ENCODE peak calls at places on chromosomes 16 and 17, in six cellular contexts. H is heart right ventricle; O is CD8-positive, alpha-beta memory T cell; B is colonic mucosa; D is left ventricle myocardium inferior; E is gastrocnemius medialis. A is an unnamed sample. For H3K4me1, the result is how much of the 10 kb centered on the place peaks cover.

GRCh38 chr17:79707931-79708891 is 22.5 kb upstream of the ENPP7 start:
- DNase-seq in H (peak), O (peak), B (peak), D (no peak), E (no peak), A (peak)

GRCh38 chr17:56690441-56691291 is 97.2 kb downstream of the NOG start:
- DNase-seq in H (no peak), O (no peak), B (no peak), D (no peak), E (no peak), A (no peak)

GRCh38 chr16:8254425-8254824 is 335.9 kb downstream of the TMEM114 start:
- DNase-seq in H (no peak), O (no peak), B (no peak), D (no peak), E (no peak), A (no peak)

GRCh38 chr16:79651363-79651762 is 50.8 kb upstream of the MAF start:
- DNase-seq in H (peak), O (no peak), B (peak), D (peak), E (no peak), A (no peak)

GRCh38 chr16:23877107-23878070 is 41.6 kb downstream of the PRKCB start:
- DNase-seq in H (no peak), O (no peak), B (no peak), D (no peak), E (no peak), A (no peak)

GRCh38 chr16:369866-370436 is 387 bp downstream of the MRPL28 start:
- DNase-seq in H (no peak), O (no peak), B (no peak), D (no peak), E (no peak), A (no peak)

GRCh38 chr17:66451188-66452149 is 149.1 kb downstream of the PRKCA start:
- DNase-seq in H (no peak), O (no peak), B (peak), D (no peak), E (no peak), A (no peak)

GRCh38 chr17:57628421-57628820 is 116.7 kb downstream of the CCDC182 start:
- DNase-seq in H (no peak), O (no peak), B (no peak), D (no peak), E (no peak), A (no peak)

GRCh38 chr17:82358467-82359350 is at the start of gene TEX19:
- DNase-seq in H (no peak), O (no peak), B (no peak), D (no peak), E (no peak), A (no peak)

GRCh38 chr16:11665071-11665491 is 3.2 kb upstream of the SNN start:
- DNase-seq in H (no peak), O (no peak), B (no peak), D (no peak), E (no peak), A (peak)

GRCh38 chr17:77173104-77173503 is 32.3 kb downstream of the SEC14L1 start:
- DNase-seq in H (no peak), O (no peak), B (no peak), D (no peak), E (no peak), A (no peak)

GRCh38 chr17:80698297-80698696 is 153.7 kb downstream of the RPTOR start:
- DNase-seq in H (no peak), O (no peak), B (no peak), D (no peak), E (no peak), A (no peak)

GRCh38 chr16:7597677-7598076 is 265.0 kb downstream of the RBFOX1 start:
- DNase-seq in H (no peak), O (no peak), B (no peak), D (no peak), E (no peak), A (no peak)

GRCh38 chr16:73037845-73038570 is 9.9 kb downstream of the ZFHX3 start:
- DNase-seq in H (no peak), O (no peak), B (no peak), D (no peak), E (no peak), A (no peak)

GRCh38 chr17:75849724-75850123 is 5.4 kb downstream of the WBP2 start:
- DNase-seq in H (no peak), O (no peak), B (no peak), D (no peak), E (no peak), A (no peak)

GRCh38 chr16:66930189-66930588 is 4.0 kb downstream of the CIAO2B start:
- DNase-seq in H (no peak), O (no peak), B (peak), D (no peak), E (no peak), A (no peak)

GRCh38 chr17:77396610-77397009 is 255.8 kb downstream of the SEC14L1 start:
- DNase-seq in H (no peak), O (no peak), B (no peak), D (no peak), E (peak), A (no peak)

GRCh38 chr17:55683554-55684315 is 38.9 kb downstream of the TMEM100 start:
- DNase-seq in H (no peak), O (no peak), B (no peak), D (no peak), E (no peak), A (no peak)

GRCh38 chr16:751152-752007 is 9.2 kb upstream of the MSLN start:
- DNase-seq in H (no peak), O (no peak), B (no peak), D (no peak), E (no peak), A (no peak)

GRCh38 chr17:58309918-58310259 is 18.7 kb downstream of the TSPOAP1 start:
- DNase-seq in H (no peak), O (no peak), B (no peak), D (no peak), E (no peak), A (no peak)

GRCh38 chr16:79358188-79358587 is 242.3 kb downstream of the MAF start:
- DNase-seq in H (peak), O (no peak), B (no peak), D (peak), E (no peak), A (no peak)

GRCh38 chr17:38676706-38677504 is 2.1 kb upstream of the EPOP start:
- DNase-seq in H (peak), O (peak), B (peak), D (peak), E (peak), A (peak)

GRCh38 chr17:61574542-61575351 is 16.3 kb downstream of the NACA2 start:
- DNase-seq in H (no peak), O (no peak), B (peak), D (no peak), E (no peak), A (no peak)

GRCh38 chr16:77782694-77783093 is 5.7 kb upstream of the VAT1L start:
- DNase-seq in H (no peak), O (no peak), B (no peak), D (no peak), E (no peak), A (no peak)

GRCh38 chr17:79627184-79627765 is 16.4 kb upstream of the RBFOX3 start:
- DNase-seq in H (no peak), O (no peak), B (no peak), D (no peak), E (no peak), A (no peak)

DNA sequence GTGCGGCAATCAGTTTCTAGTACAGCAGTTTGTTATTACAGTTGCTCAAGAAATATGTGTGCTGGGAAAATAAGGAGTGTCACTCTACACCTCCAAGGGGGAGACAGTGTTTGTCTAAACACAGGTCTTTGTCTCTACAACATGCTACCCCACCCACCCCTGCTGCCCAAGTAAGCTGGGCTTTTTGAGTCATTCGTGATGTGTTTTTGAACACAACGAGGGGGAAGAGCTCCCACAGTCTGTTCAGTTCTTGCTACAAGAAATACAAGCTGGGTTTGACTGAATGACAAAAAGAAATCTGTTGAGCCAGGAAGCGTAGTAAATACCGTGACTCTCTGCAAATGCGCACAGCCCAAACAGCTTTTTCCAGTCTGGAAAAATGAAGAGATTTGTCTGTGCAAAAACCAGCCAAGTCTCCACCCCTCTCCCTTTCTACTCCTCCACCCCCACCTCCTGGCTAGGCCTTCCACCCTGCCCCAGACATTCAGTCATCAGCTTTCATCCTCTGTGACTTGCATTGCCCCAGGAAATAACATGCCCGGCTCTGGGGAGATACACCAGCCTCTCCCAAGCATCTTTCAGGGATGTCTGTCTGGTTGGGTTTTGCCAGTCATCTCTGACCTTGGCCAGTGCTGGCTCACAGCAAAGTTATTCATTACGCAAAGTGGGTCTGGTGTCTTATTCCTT is 25.7 kb downstream of the CHD9 start:
- DNase-seq in H (peak), O (no peak), B (peak), D (peak), E (no peak), A (no peak)
- H3K4me1 ChIP-seq in H (under half), O (under half), B (under half), D (half or more), E (under half), A (under half)

DNA sequence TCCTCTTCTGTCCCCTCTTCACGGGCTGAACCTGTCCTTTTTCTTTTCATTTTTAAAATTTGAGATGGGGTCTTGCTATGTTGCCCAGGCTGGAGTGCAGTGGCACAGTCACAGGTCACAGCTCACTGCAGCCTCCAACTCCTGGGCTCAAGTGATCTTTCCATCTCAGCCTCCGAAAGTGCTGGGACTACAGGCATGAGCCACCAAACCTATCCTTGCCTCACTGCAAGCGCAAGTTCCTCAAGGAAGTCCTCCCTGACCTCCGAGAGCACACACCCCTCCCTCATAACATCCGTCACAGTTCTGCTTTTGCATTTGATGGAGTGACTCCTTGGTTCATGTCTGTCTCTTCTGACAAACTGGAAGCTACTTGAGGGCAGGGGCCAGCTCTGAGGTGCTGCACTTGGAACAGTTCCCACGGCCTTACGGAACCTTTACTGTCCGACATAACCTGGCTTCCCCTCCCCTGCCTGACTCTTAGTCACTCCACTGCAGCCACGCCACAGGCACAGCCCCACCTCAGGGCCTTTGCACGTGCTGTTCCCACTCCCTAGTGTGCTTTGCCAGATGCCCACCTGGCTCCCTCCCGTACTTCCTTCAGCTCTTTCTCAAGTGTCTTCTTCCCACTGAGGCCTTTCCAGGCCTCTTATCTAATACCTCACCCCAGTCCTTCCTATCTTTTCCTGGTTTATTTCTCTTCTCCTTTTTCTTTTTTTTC is 4.4 kb downstream of the TBX6 start:
- DNase-seq in H (no peak), O (no peak), B (no peak), D (no peak), E (no peak), A (no peak)
- H3K27ac ChIP-seq in H (no peak), O (no peak), B (no peak), D (no peak), E (no peak), A (no peak)

GRCh38 chr17:48625502-48626201 is 506 bp downstream of the HOXB9 start:
- DNase-seq in H (no peak), O (peak), B (peak), D (no peak), E (no peak), A (peak)
- H3K4me3 ChIP-seq in H (peak), O (peak), B (peak), D (peak), E (peak), A (peak)

DNA sequence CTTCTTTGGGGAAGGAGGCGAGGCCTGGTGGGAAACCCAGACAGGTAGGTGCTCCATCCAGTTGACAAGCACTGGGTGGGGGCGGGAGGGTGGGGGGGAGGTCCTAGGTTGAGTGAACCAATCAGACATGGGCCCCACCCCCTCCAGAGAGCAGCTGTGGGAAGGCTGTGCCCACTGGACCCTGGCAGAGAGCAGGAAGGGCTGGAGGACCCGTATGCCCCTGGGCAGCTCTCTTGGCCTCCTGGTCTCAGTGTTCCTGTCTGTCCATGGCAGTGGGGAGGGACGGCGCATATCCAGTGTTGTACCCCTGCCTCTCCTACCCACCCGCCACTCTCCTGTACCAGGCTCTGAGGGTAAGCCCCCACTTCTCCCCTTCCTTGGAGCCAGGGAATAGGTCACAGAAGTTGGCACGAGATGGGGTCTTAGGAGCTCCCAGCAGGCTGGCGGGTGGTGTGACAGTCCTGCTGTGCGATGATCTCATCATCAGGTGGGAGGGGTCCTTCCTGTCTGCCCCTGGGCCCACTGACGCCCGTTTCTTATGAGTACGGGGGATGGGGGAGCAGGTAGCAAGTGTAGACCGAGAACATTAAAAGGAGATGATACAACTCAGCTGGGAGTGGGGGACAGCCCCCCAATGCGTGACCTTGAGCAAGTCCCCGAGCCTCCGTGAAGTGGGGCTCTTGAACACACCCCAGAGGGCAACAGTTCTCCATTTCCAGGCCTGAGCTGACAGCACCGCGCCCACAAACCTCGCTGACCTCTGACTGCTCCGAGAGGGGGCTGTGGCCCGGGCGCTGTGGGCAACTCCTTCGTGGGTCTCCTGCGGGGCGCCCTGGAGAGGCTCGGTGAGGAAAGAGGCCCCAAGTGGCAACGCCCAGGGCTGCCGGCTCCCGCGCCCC is 1.2 kb upstream of the ZFPM1 start:
- DNase-seq in H (no peak), O (no peak), B (peak), D (no peak), E (no peak), A (no peak)
- H3K4me1 ChIP-seq in H (under half), O (under half), B (under half), D (under half), E (under half), A (under half)

GRCh38 chr16:20707461-20707860 is 10.0 kb upstream of the ACSM1 start:
- DNase-seq in H (no peak), O (no peak), B (no peak), D (no peak), E (no peak), A (no peak)
- H3K27ac ChIP-seq in H (no peak), O (no peak), B (no peak), D (no peak), E (no peak), A (no peak)

GRCh38 chr17:72587156-72587555 is 466.3 kb downstream of the SOX9 start:
- DNase-seq in H (no peak), O (no peak), B (no peak), D (no peak), E (no peak), A (no peak)

GRCh38 chr17:72588961-72589360 is 468.1 kb downstream of the SOX9 start:
- DNase-seq in H (no peak), O (no peak), B (peak), D (no peak), E (no peak), A (peak)

GRCh38 chr17:72587773-72588511 is 467.1 kb downstream of the SOX9 start:
- DNase-seq in H (no peak), O (no peak), B (peak), D (no peak), E (no peak), A (no peak)

GRCh38 chr17:72590382-72590781 is 469.6 kb downstream of the SOX9 start:
- DNase-seq in H (no peak), O (no peak), B (no peak), D (no peak), E (no peak), A (no peak)

DNA sequence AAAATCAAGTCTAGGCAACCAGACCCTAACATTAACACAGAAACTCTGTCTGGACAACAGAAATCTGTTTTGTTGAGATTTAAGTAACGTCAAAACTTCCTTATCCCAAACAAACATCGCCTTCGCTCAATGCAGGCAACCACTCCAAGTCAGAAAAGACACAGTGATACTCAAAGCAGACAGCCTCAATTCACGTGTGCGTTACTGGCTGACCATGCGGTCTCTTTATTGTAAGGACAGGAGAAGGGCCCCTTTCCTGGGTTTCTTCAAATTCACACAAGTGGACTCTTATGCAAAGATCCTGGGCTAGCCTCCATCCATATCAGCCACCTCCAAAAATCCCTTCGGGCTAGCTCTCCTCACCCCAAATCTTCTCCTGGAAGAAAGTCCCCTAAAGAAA is 467.7 kb downstream of the SOX9 start:
- DNase-seq in H (no peak), O (no peak), B (peak), D (no peak), E (no peak), A (no peak)
- H3K4me3 ChIP-seq in H (no peak), O (no peak), B (peak), D (no peak), E (no peak), A (no peak)

DNA sequence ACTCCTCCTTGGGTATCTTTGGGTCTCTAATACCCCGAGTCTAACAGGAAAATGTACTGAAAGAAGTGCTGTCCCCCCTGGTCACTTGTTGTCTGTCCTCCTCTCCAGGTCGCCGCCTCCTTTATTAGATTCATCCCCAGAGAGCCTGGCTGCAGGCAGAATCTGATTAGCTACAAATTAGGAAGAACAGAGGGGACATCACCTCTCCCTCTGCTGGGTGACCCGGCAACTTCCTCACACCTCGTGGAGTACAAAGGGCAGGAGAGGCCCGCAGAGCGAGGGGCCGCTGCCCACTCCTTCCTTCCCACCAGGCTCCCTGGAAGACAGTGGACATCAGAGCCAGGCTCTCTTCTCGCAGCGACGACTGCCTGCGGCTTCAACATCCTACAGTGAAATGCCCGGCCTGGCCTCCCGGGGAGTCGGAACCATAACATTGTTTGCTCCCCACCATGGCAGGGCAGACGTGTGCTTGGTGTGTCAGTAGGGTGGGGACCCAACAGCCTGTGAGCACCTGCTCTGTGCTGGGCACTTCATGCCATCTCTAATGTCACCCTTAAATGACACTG is 5.3 kb downstream of the CYB561 start:
- DNase-seq in H (no peak), O (no peak), B (no peak), D (no peak), E (no peak), A (no peak)
- H3K4me1 ChIP-seq in H (under half), O (under half), B (under half), D (half or more), E (under half), A (half or more)